ENCODE peak calls at places on chromosomes 3 and 15, in nine cellular contexts. One of them, this sample, is unnamed.

GRCh38 chr3:183061431-183062172 is 37.7 kb downstream of the MCCC1 start:
- DNase-seq in endothelial cell: no peak
- DNase-seq in tibial nerve: no peak
- DNase-seq in WTC11: no peak
- DNase-seq in Kasumi-1: no peak
- DNase-seq in AG09319: peak
- DNase-seq in RPMI7951: peak
- DNase-seq in RWPE1: no peak
- DNase-seq in CD8-positive, alpha-beta T cell: no peak
- DNase-seq in this sample: no peak

GRCh38 chr15:96324192-96324895 is 6.2 kb upstream of the NR2F2 start:
- DNase-seq in endothelial cell: no peak
- DNase-seq in RPMI7951: no peak
- DNase-seq in WTC11: no peak
- DNase-seq in AG09319: no peak
- DNase-seq in tibial nerve: peak
- DNase-seq in RWPE1: no peak
- DNase-seq in CD8-positive, alpha-beta T cell: no peak
- DNase-seq in Kasumi-1: no peak
- DNase-seq in this sample: no peak

GRCh38 chr3:113531826-113532697 is at the start of gene SIDT1:
- DNase-seq in RPMI7951: peak
- DNase-seq in CD8-positive, alpha-beta T cell: peak
- DNase-seq in AG09319: no peak
- DNase-seq in tibial nerve: no peak
- DNase-seq in Kasumi-1: peak
- DNase-seq in RWPE1: no peak
- DNase-seq in WTC11: peak
- DNase-seq in endothelial cell: no peak
- DNase-seq in this sample: peak

GRCh38 chr15:88859550-88859949 is 35.8 kb downstream of the HAPLN3 start:
- DNase-seq in endothelial cell: no peak
- DNase-seq in RWPE1: no peak
- DNase-seq in WTC11: no peak
- DNase-seq in tibial nerve: no peak
- DNase-seq in Kasumi-1: no peak
- DNase-seq in AG09319: no peak
- DNase-seq in RPMI7951: no peak
- DNase-seq in CD8-positive, alpha-beta T cell: no peak
- DNase-seq in this sample: no peak

GRCh38 chr3:117052356-117052755 is 342.8 kb downstream of the TUSC7 start:
- DNase-seq in tibial nerve: no peak
- DNase-seq in WTC11: no peak
- DNase-seq in RPMI7951: peak
- DNase-seq in Kasumi-1: no peak
- DNase-seq in RWPE1: no peak
- DNase-seq in endothelial cell: no peak
- DNase-seq in AG09319: peak
- DNase-seq in CD8-positive, alpha-beta T cell: no peak
- DNase-seq in this sample: no peak

GRCh38 chr15:90040618-90041017 is 39.5 kb downstream of the ZNF710 start:
- DNase-seq in endothelial cell: no peak
- DNase-seq in CD8-positive, alpha-beta T cell: no peak
- DNase-seq in tibial nerve: no peak
- DNase-seq in WTC11: no peak
- DNase-seq in Kasumi-1: no peak
- DNase-seq in AG09319: no peak
- DNase-seq in RPMI7951: no peak
- DNase-seq in RWPE1: no peak
- DNase-seq in this sample: no peak

GRCh38 chr3:36678216-36679013 is 85.9 kb downstream of the DCLK3 start:
- DNase-seq in Kasumi-1: no peak
- DNase-seq in AG09319: no peak
- DNase-seq in endothelial cell: no peak
- DNase-seq in WTC11: no peak
- DNase-seq in RWPE1: no peak
- DNase-seq in RPMI7951: peak
- DNase-seq in CD8-positive, alpha-beta T cell: no peak
- DNase-seq in tibial nerve: no peak
- DNase-seq in this sample: no peak

GRCh38 chr3:141080407-141080806 is 29.3 kb downstream of the SPSB4 start:
- DNase-seq in WTC11: no peak
- DNase-seq in Kasumi-1: no peak
- DNase-seq in endothelial cell: no peak
- DNase-seq in tibial nerve: no peak
- DNase-seq in RPMI7951: no peak
- DNase-seq in CD8-positive, alpha-beta T cell: no peak
- DNase-seq in RWPE1: no peak
- DNase-seq in AG09319: no peak
- DNase-seq in this sample: no peak

GRCh38 chr15:23642413-23643044 is 5.1 kb downstream of the MAGEL2 start:
- DNase-seq in endothelial cell: peak
- DNase-seq in AG09319: no peak
- DNase-seq in WTC11: peak
- DNase-seq in CD8-positive, alpha-beta T cell: peak
- DNase-seq in tibial nerve: no peak
- DNase-seq in Kasumi-1: peak
- DNase-seq in RPMI7951: peak
- DNase-seq in RWPE1: peak
- DNase-seq in this sample: no peak

GRCh38 chr15:95902606-95903005 is 427.9 kb upstream of the NR2F2 start:
- DNase-seq in endothelial cell: no peak
- DNase-seq in Kasumi-1: no peak
- DNase-seq in CD8-positive, alpha-beta T cell: no peak
- DNase-seq in AG09319: no peak
- DNase-seq in RPMI7951: no peak
- DNase-seq in RWPE1: no peak
- DNase-seq in WTC11: no peak
- DNase-seq in tibial nerve: no peak
- DNase-seq in this sample: no peak

GRCh38 chr15:99151156-99151555 is 46.3 kb downstream of the SYNM start:
- DNase-seq in AG09319: no peak
- DNase-seq in RWPE1: no peak
- DNase-seq in RPMI7951: no peak
- DNase-seq in Kasumi-1: no peak
- DNase-seq in CD8-positive, alpha-beta T cell: no peak
- DNase-seq in endothelial cell: no peak
- DNase-seq in WTC11: no peak
- DNase-seq in tibial nerve: no peak
- DNase-seq in this sample: no peak

GRCh38 chr3:170876537-170876936 is 6.5 kb upstream of the RPL22L1 start:
- DNase-seq in RPMI7951: no peak
- DNase-seq in Kasumi-1: no peak
- DNase-seq in tibial nerve: no peak
- DNase-seq in endothelial cell: no peak
- DNase-seq in WTC11: no peak
- DNase-seq in CD8-positive, alpha-beta T cell: no peak
- DNase-seq in RWPE1: no peak
- DNase-seq in AG09319: no peak
- DNase-seq in this sample: no peak

GRCh38 chr3:36763850-36764703 is at the start of gene DCLK3:
- DNase-seq in Kasumi-1: no peak
- DNase-seq in tibial nerve: no peak
- DNase-seq in RPMI7951: no peak
- DNase-seq in endothelial cell: peak
- DNase-seq in RWPE1: no peak
- DNase-seq in WTC11: peak
- DNase-seq in CD8-positive, alpha-beta T cell: no peak
- DNase-seq in AG09319: no peak
- DNase-seq in this sample: no peak

GRCh38 chr3:89405145-89405544 is 297.7 kb downstream of the EPHA3 start:
- DNase-seq in tibial nerve: no peak
- DNase-seq in RPMI7951: no peak
- DNase-seq in RWPE1: no peak
- DNase-seq in AG09319: no peak
- DNase-seq in Kasumi-1: no peak
- DNase-seq in CD8-positive, alpha-beta T cell: no peak
- DNase-seq in endothelial cell: no peak
- DNase-seq in WTC11: no peak
- DNase-seq in this sample: no peak

GRCh38 chr3:125585595-125586223 is 9.6 kb downstream of the OSBPL11 start:
- DNase-seq in tibial nerve: no peak
- DNase-seq in CD8-positive, alpha-beta T cell: no peak
- DNase-seq in RPMI7951: peak
- DNase-seq in RWPE1: peak
- DNase-seq in WTC11: peak
- DNase-seq in AG09319: peak
- DNase-seq in Kasumi-1: peak
- DNase-seq in endothelial cell: peak
- DNase-seq in this sample: no peak

GRCh38 chr3:188220988-188221818 is 67.2 kb downstream of the LPP start:
- DNase-seq in AG09319: no peak
- DNase-seq in tibial nerve: peak
- DNase-seq in RPMI7951: peak
- DNase-seq in WTC11: no peak
- DNase-seq in Kasumi-1: no peak
- DNase-seq in RWPE1: no peak
- DNase-seq in endothelial cell: no peak
- DNase-seq in CD8-positive, alpha-beta T cell: no peak
- DNase-seq in this sample: no peak

GRCh38 chr3:9222956-9223639 is 26.3 kb downstream of the SRGAP3 start:
- DNase-seq in AG09319: no peak
- DNase-seq in CD8-positive, alpha-beta T cell: no peak
- DNase-seq in WTC11: no peak
- DNase-seq in tibial nerve: no peak
- DNase-seq in RWPE1: no peak
- DNase-seq in endothelial cell: no peak
- DNase-seq in RPMI7951: peak
- DNase-seq in Kasumi-1: no peak
- DNase-seq in this sample: no peak

GRCh38 chr15:78341057-78341763 is 1.1 kb downstream of the CRABP1 start:
- DNase-seq in Kasumi-1: no peak
- DNase-seq in WTC11: peak
- DNase-seq in endothelial cell: peak
- DNase-seq in CD8-positive, alpha-beta T cell: no peak
- DNase-seq in AG09319: no peak
- DNase-seq in RPMI7951: no peak
- DNase-seq in tibial nerve: no peak
- DNase-seq in RWPE1: no peak
- DNase-seq in this sample: no peak

GRCh38 chr15:67784057-67784781 is 41.1 kb upstream of the SKOR1 start:
- DNase-seq in RPMI7951: no peak
- DNase-seq in tibial nerve: no peak
- DNase-seq in AG09319: no peak
- DNase-seq in WTC11: no peak
- DNase-seq in Kasumi-1: peak
- DNase-seq in endothelial cell: no peak
- DNase-seq in CD8-positive, alpha-beta T cell: no peak
- DNase-seq in RWPE1: no peak
- DNase-seq in this sample: peak

GRCh38 chr3:57910988-57911387 is 97.2 kb upstream of the FLNB start:
- DNase-seq in RPMI7951: peak
- DNase-seq in WTC11: no peak
- DNase-seq in tibial nerve: no peak
- DNase-seq in Kasumi-1: peak
- DNase-seq in AG09319: no peak
- DNase-seq in endothelial cell: peak
- DNase-seq in RWPE1: no peak
- DNase-seq in CD8-positive, alpha-beta T cell: peak
- DNase-seq in this sample: no peak

GRCh38 chr3:129723558-129724324 is 117.3 kb upstream of the PLXND1 start:
- DNase-seq in RPMI7951: peak
- DNase-seq in AG09319: peak
- DNase-seq in CD8-positive, alpha-beta T cell: no peak
- DNase-seq in WTC11: no peak
- DNase-seq in tibial nerve: peak
- DNase-seq in RWPE1: peak
- DNase-seq in endothelial cell: no peak
- DNase-seq in Kasumi-1: no peak
- DNase-seq in this sample: peak

GRCh38 chr15:96331141-96331941 is 841 bp downstream of the NR2F2 start:
- DNase-seq in tibial nerve: no peak
- DNase-seq in RPMI7951: peak
- DNase-seq in CD8-positive, alpha-beta T cell: no peak
- DNase-seq in endothelial cell: peak
- DNase-seq in WTC11: peak
- DNase-seq in AG09319: no peak
- DNase-seq in RWPE1: no peak
- DNase-seq in Kasumi-1: no peak
- DNase-seq in this sample: no peak

GRCh38 chr3:158108596-158108995 is 1.3 kb upstream of the RSRC1 start:
- DNase-seq in CD8-positive, alpha-beta T cell: no peak
- DNase-seq in endothelial cell: no peak
- DNase-seq in RWPE1: no peak
- DNase-seq in RPMI7951: no peak
- DNase-seq in WTC11: no peak
- DNase-seq in Kasumi-1: no peak
- DNase-seq in tibial nerve: no peak
- DNase-seq in AG09319: no peak
- DNase-seq in this sample: no peak

GRCh38 chr3:10601131-10601856 is 95.9 kb upstream of the ATP2B2 start:
- DNase-seq in endothelial cell: no peak
- DNase-seq in WTC11: no peak
- DNase-seq in CD8-positive, alpha-beta T cell: no peak
- DNase-seq in Kasumi-1: no peak
- DNase-seq in AG09319: no peak
- DNase-seq in tibial nerve: no peak
- DNase-seq in RPMI7951: peak
- DNase-seq in RWPE1: no peak
- DNase-seq in this sample: no peak